ENCODE peak calls at places on chromosome 3, in nine cellular contexts. O, B, Q, T, W, Y, P, I and E are unnamed samples.

GRCh38 chr3:97937205-97937604 is 35.0 kb downstream of the RIOX2 start:
- DNase-seq in Y (no peak), B (no peak), W (no peak), O (no peak), T (no peak), P (no peak), I (no peak), Q (no peak), E (no peak)

GRCh38 chr3:116000315-116000714 is 377.0 kb downstream of the GAP43 start:
- DNase-seq in Q (peak), W (peak), T (peak), O (no peak), B (peak), Y (peak), I (peak), P (peak), E (no peak)

GRCh38 chr3:11661827-11662226 is 18.1 kb upstream of the VGLL4 start:
- DNase-seq in O (no peak), B (peak), Y (no peak), W (no peak), I (peak), T (peak), P (no peak), Q (no peak), E (no peak)

GRCh38 chr3:28835751-28836150 is 445.1 kb upstream of the RBMS3 start:
- DNase-seq in I (peak), P (peak), W (no peak), Y (no peak), O (no peak), T (peak), Q (no peak), B (peak), E (no peak)

GRCh38 chr3:53169045-53169831 is 8.2 kb downstream of the PRKCD start:
- DNase-seq in O (no peak), I (no peak), B (no peak), P (no peak), Q (no peak), T (no peak), Y (no peak), W (peak), E (no peak)

GRCh38 chr3:33331414-33331813 is 54.2 kb downstream of the FBXL2 start:
- DNase-seq in P (no peak), O (no peak), Q (no peak), Y (no peak), B (peak), T (peak), W (no peak), I (no peak), E (no peak)

GRCh38 chr3:160885791-160886286 is 129.8 kb downstream of the PPM1L start:
- DNase-seq in O (peak), B (peak), I (no peak), T (peak), Y (peak), W (peak), Q (peak), P (peak), E (peak)

GRCh38 chr3:11510001-11510760 is 133.5 kb downstream of the VGLL4 start:
- DNase-seq in T (peak), Q (no peak), O (no peak), B (no peak), W (no peak), Y (no peak), I (no peak), P (no peak), E (no peak)

GRCh38 chr3:55434789-55435188 is 52.3 kb downstream of the WNT5A start:
- DNase-seq in B (peak), I (peak), Y (no peak), T (peak), O (no peak), W (no peak), P (no peak), Q (peak), E (peak)

GRCh38 chr3:161222662-161223061 is 1.6 kb downstream of the NMD3 start:
- DNase-seq in Y (no peak), O (no peak), I (no peak), Q (peak), B (peak), T (peak), W (no peak), P (no peak), E (no peak)

GRCh38 chr3:6222069-6222468 is 638.8 kb upstream of the GRM7 start:
- DNase-seq in W (no peak), O (no peak), T (no peak), B (no peak), Y (no peak), I (no peak), P (no peak), Q (no peak), E (no peak)

GRCh38 chr3:109773006-109773405 is 435.7 kb upstream of the DPPA4 start:
- DNase-seq in O (no peak), I (no peak), W (no peak), T (no peak), B (peak), Y (peak), P (no peak), Q (no peak), E (no peak)

GRCh38 chr3:109774108-109774507 is 436.8 kb upstream of the DPPA4 start:
- DNase-seq in T (no peak), Y (no peak), Q (no peak), W (no peak), I (no peak), O (no peak), P (no peak), B (no peak), E (no peak)

GRCh38 chr3:109772520-109772919 is 435.2 kb upstream of the DPPA4 start:
- DNase-seq in W (no peak), Q (no peak), O (no peak), T (no peak), Y (no peak), B (no peak), P (no peak), I (no peak), E (no peak)
- H3K4me3 ChIP-seq in W (no peak), Q (no peak), O (no peak), T (no peak), Y (no peak), B (no peak), P (no peak), I (no peak), E (no peak)

GRCh38 chr3:39181408-39182335 is 10.7 kb downstream of the XIRP1 start:
- DNase-seq in Y (no peak), W (no peak), B (no peak), P (no peak), T (no peak), O (no peak), Q (no peak), I (no peak), E (no peak)
- H3K4me3 ChIP-seq in Y (no peak), W (no peak), B (no peak), P (no peak), T (peak), O (peak), Q (no peak), I (no peak), E (peak)

DNA sequence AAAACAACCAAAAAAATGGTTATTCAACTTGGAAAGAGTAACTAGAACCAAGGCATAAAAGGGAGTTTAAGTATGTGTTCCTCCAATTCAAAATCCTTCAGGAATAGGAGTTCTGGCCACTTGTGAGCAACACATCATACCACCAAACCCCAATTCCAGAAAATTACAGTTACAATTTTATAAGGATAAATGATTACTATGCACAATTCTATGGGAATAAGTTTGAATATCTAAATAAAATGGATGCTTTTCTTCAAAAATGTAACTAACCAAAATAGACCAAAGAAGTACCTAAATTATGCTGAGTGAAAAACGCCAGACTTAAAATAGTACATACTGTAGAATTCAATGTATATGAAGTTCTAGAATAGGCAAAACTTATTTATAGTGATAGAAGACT is 4.6 kb downstream of the HLTF start:
- DNase-seq in B (no peak), Q (no peak), P (no peak), W (no peak), Y (no peak), T (no peak), I (no peak), O (no peak), E (no peak)
- H3K4me3 ChIP-seq in B (no peak), Q (no peak), P (no peak), W (no peak), Y (no peak), T (no peak), I (no peak), O (no peak), E (no peak)

GRCh38 chr3:169667380-169667671 is 3.8 kb upstream of the MECOM start:
- DNase-seq in Y (no peak), W (no peak), T (no peak), O (no peak), Q (no peak), I (no peak), B (no peak), P (no peak), E (no peak)
- H3K4me3 ChIP-seq in Y (no peak), W (peak), T (no peak), O (no peak), Q (no peak), I (peak), B (no peak), P (no peak), E (no peak)

GRCh38 chr3:126355251-126355650 is 2.0 kb downstream of the KLF15 start:
- DNase-seq in Y (no peak), P (no peak), T (no peak), B (no peak), W (no peak), I (no peak), Q (no peak), O (no peak), E (peak)
- H3K4me3 ChIP-seq in Y (no peak), P (no peak), T (peak), B (no peak), W (peak), I (no peak), Q (no peak), O (peak), E (no peak)

GRCh38 chr3:58237238-58237939 is at the start of gene ABHD6:
- DNase-seq in W (peak), O (peak), I (no peak), T (peak), P (no peak), B (peak), Q (peak), Y (no peak), E (peak)

GRCh38 chr3:58241321-58242044 is 3.9 kb downstream of the ABHD6 start:
- DNase-seq in W (no peak), Q (no peak), I (no peak), Y (no peak), P (no peak), B (peak), T (no peak), O (no peak), E (no peak)

GRCh38 chr3:58236527-58237237 is 910 bp upstream of the ABHD6 start:
- DNase-seq in W (no peak), P (no peak), Y (no peak), Q (no peak), O (no peak), I (no peak), B (no peak), T (no peak), E (no peak)

GRCh38 chr3:58237940-58238681 is 519 bp downstream of the ABHD6 start:
- DNase-seq in B (peak), Q (no peak), P (no peak), W (peak), T (no peak), O (peak), I (no peak), Y (no peak), E (no peak)

DNA sequence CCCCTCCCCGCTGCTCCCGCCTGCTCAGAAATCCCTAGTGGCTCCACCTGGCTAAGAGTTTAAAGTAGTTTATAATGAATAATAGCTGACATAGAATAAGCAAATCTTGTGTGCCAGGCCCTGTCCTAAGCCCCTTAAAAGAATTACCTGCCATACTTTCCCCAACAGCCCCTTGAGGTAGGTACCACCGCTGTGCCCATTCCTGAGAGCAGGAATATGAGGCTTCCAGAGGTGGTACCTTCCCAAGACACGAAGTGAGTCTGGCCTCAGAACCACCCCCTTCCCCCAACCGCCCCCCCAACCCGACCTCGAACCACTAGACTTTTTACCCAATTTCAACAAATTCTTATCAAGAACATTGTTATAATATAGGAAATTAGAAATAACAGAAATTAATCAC is 1.2 kb downstream of the ABHD6 start:
- DNase-seq in P (no peak), I (no peak), T (no peak), O (no peak), Y (no peak), B (no peak), W (no peak), Q (no peak), E (no peak)
- H3K4me3 ChIP-seq in P (no peak), I (no peak), T (peak), O (peak), Y (peak), B (no peak), W (peak), Q (no peak), E (peak)

DNA sequence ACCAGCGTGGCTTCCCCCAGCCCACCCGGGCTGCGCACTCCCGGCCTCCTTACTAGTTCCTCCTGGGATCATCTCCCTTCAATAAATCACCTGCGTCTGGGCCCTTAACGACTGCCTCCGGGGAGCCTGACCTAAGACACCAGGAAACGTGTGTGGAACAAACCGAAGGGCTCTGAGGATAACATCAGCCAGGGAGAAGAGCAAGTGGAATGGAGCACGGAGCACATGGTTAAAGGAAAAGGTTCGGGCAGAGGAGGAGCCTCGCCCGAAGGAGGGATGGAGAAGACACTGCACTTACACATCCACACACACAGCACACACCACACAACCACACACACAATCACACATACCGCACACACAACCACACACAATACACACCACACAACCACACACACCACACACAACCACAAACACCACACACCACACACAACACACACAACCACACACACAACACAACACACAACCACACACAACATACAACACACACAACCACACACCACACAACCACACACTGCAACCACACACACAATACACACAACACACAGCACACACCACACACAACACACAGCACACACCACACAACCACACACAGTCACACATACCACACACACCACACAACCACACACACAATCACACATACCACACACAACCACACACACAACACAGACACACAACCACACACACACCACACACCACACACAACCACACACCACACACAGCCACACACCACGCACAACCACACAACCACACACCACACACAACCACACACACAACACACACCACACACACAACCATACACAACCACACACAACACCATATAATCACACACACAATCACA is 24.7 kb downstream of the CPN2 start:
- DNase-seq in Y (no peak), Q (no peak), I (no peak), O (no peak), B (no peak), W (no peak), P (no peak), T (peak), E (no peak)
- H3K4me3 ChIP-seq in Y (no peak), Q (no peak), I (no peak), O (no peak), B (no peak), W (no peak), P (no peak), T (no peak), E (no peak)

GRCh38 chr3:96069065-96069464 is 745.3 kb upstream of the EPHA6 start:
- DNase-seq in Y (no peak), P (no peak), O (no peak), Q (no peak), T (no peak), B (no peak), I (no peak), W (no peak), E (no peak)

GRCh38 chr3:96070682-96071081 is 743.7 kb upstream of the EPHA6 start:
- DNase-seq in O (no peak), B (no peak), Q (no peak), P (no peak), W (no peak), T (no peak), Y (no peak), I (no peak), E (no peak)

DNA sequence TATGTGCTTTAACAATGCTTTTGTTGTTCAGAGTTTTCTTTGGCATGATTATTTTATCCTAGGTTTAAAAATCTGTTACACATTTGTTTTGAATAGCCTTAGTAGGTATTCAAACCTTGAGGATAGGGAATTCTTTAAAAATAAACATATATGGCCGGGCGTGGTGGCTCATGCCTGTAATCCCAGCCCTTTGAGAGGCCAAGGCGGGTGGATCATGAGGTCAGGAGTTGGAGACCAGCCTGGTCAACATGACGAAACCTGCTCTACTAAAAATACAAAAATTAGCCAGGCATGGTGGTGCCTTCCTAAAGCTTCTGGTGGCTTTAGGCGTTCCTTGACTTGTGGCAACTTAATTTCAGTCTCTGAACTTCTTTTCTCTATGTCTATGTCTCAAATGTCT is 743.3 kb upstream of the EPHA6 start:
- DNase-seq in P (no peak), T (no peak), I (no peak), Y (no peak), B (no peak), Q (no peak), O (no peak), W (no peak), E (no peak)
- H3K4me3 ChIP-seq in P (no peak), T (no peak), I (no peak), Y (no peak), B (no peak), Q (no peak), O (no peak), W (no peak), E (no peak)

GRCh38 chr3:56468184-56469106 is at the start of gene ERC2:
- DNase-seq in Q (peak), W (peak), P (peak), I (peak), O (no peak), Y (no peak), T (peak), B (no peak), E (no peak)
- H3K4me3 ChIP-seq in Q (peak), W (peak), P (peak), I (peak), O (peak), Y (peak), T (peak), B (peak), E (no peak)